ENCODE peak calls at places on chromosomes 12 and 14, in eight cellular contexts. A, G, F, W, Z, V, J and N are unnamed samples.

GRCh38 chr12:2098852-2099251 is 46.1 kb downstream of the CACNA1C start:
- DNase-seq in A (no peak), G (no peak), F (no peak), W (no peak), Z (no peak), V (no peak), J (no peak), N (no peak)

GRCh38 chr14:37246427-37246829 is 48.7 kb downstream of the MIPOL1 start:
- DNase-seq in A (peak), G (no peak), F (peak), W (peak), Z (no peak), V (peak), J (no peak), N (no peak)

GRCh38 chr12:93060071-93060665 is 131.1 kb upstream of the EEA1 start:
- DNase-seq in A (peak), G (no peak), F (no peak), W (no peak), Z (no peak), V (no peak), J (no peak), N (no peak)

GRCh38 chr12:13390381-13390856 is 193.9 kb downstream of the EMP1 start:
- DNase-seq in A (no peak), G (no peak), F (no peak), W (no peak), Z (peak), V (peak), J (peak), N (peak)

GRCh38 chr12:40646891-40647290 is 45.3 kb upstream of the CNTN1 start:
- DNase-seq in A (no peak), G (no peak), F (no peak), W (no peak), Z (no peak), V (no peak), J (no peak), N (no peak)

GRCh38 chr12:113439606-113440030 is 17.4 kb downstream of the SDSL start:
- DNase-seq in A (no peak), G (no peak), F (peak), W (peak), Z (peak), V (no peak), J (peak), N (no peak)

GRCh38 chr12:65649126-65649525 is 175.2 kb upstream of the HMGA2 start:
- DNase-seq in A (no peak), G (no peak), F (no peak), W (peak), Z (no peak), V (peak), J (peak), N (peak)

GRCh38 chr12:69028941-69029729 is 96.2 kb upstream of the CPM start:
- DNase-seq in A (no peak), G (no peak), F (no peak), W (no peak), Z (no peak), V (no peak), J (peak), N (no peak)

GRCh38 chr12:54159140-54159539 is 29.6 kb downstream of the SMUG1 start:
- DNase-seq in A (peak), G (no peak), F (peak), W (no peak), Z (peak), V (no peak), J (no peak), N (no peak)

GRCh38 chr14:57835751-57836150 is 30.1 kb downstream of the SLC35F4 start:
- DNase-seq in A (no peak), G (no peak), F (no peak), W (no peak), Z (no peak), V (no peak), J (no peak), N (no peak)

GRCh38 chr14:26444745-26445144 is 153.1 kb downstream of the NOVA1 start:
- DNase-seq in A (no peak), G (no peak), F (no peak), W (peak), Z (no peak), V (no peak), J (no peak), N (no peak)

GRCh38 chr12:57735952-57736742 is 2.4 kb downstream of the AGAP2 start:
- DNase-seq in A (no peak), G (no peak), F (no peak), W (peak), Z (no peak), V (no peak), J (peak), N (no peak)

GRCh38 chr12:21891763-21892217 is 49.4 kb downstream of the ABCC9 start:
- DNase-seq in A (no peak), G (no peak), F (no peak), W (no peak), Z (no peak), V (no peak), J (no peak), N (no peak)

GRCh38 chr14:31926123-31926522 is 151.0 kb upstream of the ARHGAP5 start:
- DNase-seq in A (peak), G (no peak), F (peak), W (peak), Z (no peak), V (no peak), J (no peak), N (no peak)

GRCh38 chr14:34826661-34827060 is 48.5 kb downstream of the BAZ1A start:
- DNase-seq in A (no peak), G (no peak), F (no peak), W (peak), Z (no peak), V (no peak), J (no peak), N (no peak)

GRCh38 chr14:93286212-93286890 is 46.5 kb downstream of the BTBD7 start:
- DNase-seq in A (no peak), G (no peak), F (no peak), W (peak), Z (no peak), V (no peak), J (no peak), N (no peak)

GRCh38 chr12:120242275-120242799 is 23.2 kb downstream of the PXN start:
- DNase-seq in A (no peak), G (no peak), F (no peak), W (no peak), Z (no peak), V (no peak), J (no peak), N (no peak)